ENCODE peak calls at places on chromosomes 12 and 14, in four cellular contexts. One of them, this sample, is unnamed.

GRCh38 chr12:88715673-88716072 is 135.4 kb upstream of the KITLG start:
- DNase-seq in dorsolateral prefrontal cortex: no peak
- DNase-seq in RPMI8226: no peak
- DNase-seq in EL: no peak
- DNase-seq in this sample: no peak

GRCh38 chr14:95516554-95517209 is at the start of gene SYNE3:
- DNase-seq in dorsolateral prefrontal cortex: no peak
- DNase-seq in RPMI8226: peak
- DNase-seq in EL: peak
- DNase-seq in this sample: peak

GRCh38 chr14:52948039-52948438 is 2.8 kb downstream of the FERMT2 start:
- DNase-seq in dorsolateral prefrontal cortex: no peak
- DNase-seq in RPMI8226: no peak
- DNase-seq in EL: no peak
- DNase-seq in this sample: no peak

GRCh38 chr14:20855652-20856291 is 35.4 kb upstream of the RNASE3 start:
- DNase-seq in dorsolateral prefrontal cortex: peak
- DNase-seq in RPMI8226: peak
- DNase-seq in EL: peak
- DNase-seq in this sample: no peak

GRCh38 chr14:61973981-61974380 is 211.8 kb downstream of the SNAPC1 start:
- DNase-seq in dorsolateral prefrontal cortex: no peak
- DNase-seq in RPMI8226: no peak
- DNase-seq in EL: peak
- DNase-seq in this sample: no peak

GRCh38 chr12:40015360-40015759 is 90.5 kb downstream of the SLC2A13 start:
- DNase-seq in dorsolateral prefrontal cortex: no peak
- DNase-seq in RPMI8226: no peak
- DNase-seq in EL: peak
- DNase-seq in this sample: no peak

GRCh38 chr12:125968413-125968812 is 903.2 kb downstream of the AACS start:
- DNase-seq in dorsolateral prefrontal cortex: no peak
- DNase-seq in RPMI8226: no peak
- DNase-seq in EL: no peak
- DNase-seq in this sample: no peak

GRCh38 chr12:54294152-54294913 is 6.5 kb downstream of the NFE2 start:
- DNase-seq in dorsolateral prefrontal cortex: no peak
- DNase-seq in RPMI8226: peak
- DNase-seq in EL: peak
- DNase-seq in this sample: peak

GRCh38 chr14:104584557-104584956 is 5.0 kb downstream of the C14orf180 start:
- DNase-seq in dorsolateral prefrontal cortex: no peak
- DNase-seq in RPMI8226: no peak
- DNase-seq in EL: no peak
- DNase-seq in this sample: no peak

This sample was measured in Right ventricle myocardium inferior.